ENCODE peak calls at places on chromosomes 12 and 14, in seven cellular contexts. J is osteoblast; T is CD8-positive, alpha-beta T cell; W is A549; A is psoas muscle; X is heart right ventricle; U is lung. O is an unnamed sample. For H3K4me1, the result is how much of the 10 kb centered on the place peaks cover.

GRCh38 chr14:75578099-75578785 is at the start of gene FLVCR2:
- DNase-seq in J (peak), A (peak), W (peak), X (peak), U (peak), T (peak), O (peak)

GRCh38 chr12:54678131-54678530 is 30.0 kb upstream of the DCD start:
- DNase-seq in A (no peak), J (no peak), U (no peak), T (no peak), X (no peak), W (no peak), O (no peak)

GRCh38 chr12:51963477-51963876 is 12.0 kb downstream of the ACVR1B start:
- DNase-seq in J (no peak), A (no peak), X (no peak), U (no peak), T (no peak), W (no peak), O (no peak)

GRCh38 chr12:108442077-108442476 is 73.0 kb upstream of the FICD start:
- DNase-seq in J (no peak), X (peak), U (no peak), A (no peak), T (no peak), W (no peak), O (no peak)

GRCh38 chr12:58819945-58820344 is 100.4 kb downstream of the LRIG3 start:
- DNase-seq in T (no peak), X (no peak), J (no peak), W (no peak), A (no peak), U (no peak), O (no peak)

GRCh38 chr12:13146539-13146938 is 43.1 kb upstream of the GSG1 start:
- DNase-seq in A (no peak), U (no peak), J (no peak), T (no peak), W (no peak), X (peak), O (no peak)

GRCh38 chr14:23538785-23539184 is 12.8 kb downstream of the ZFHX2 start:
- DNase-seq in X (peak), U (no peak), A (no peak), T (no peak), W (no peak), J (peak), O (no peak)

GRCh38 chr12:57244306-57244696 is 6.7 kb downstream of the STAC3 start:
- DNase-seq in W (no peak), J (no peak), A (peak), U (no peak), X (no peak), T (no peak), O (no peak)

GRCh38 chr14:58677996-58678395 is 40.2 kb downstream of the DACT1 start:
- DNase-seq in T (no peak), J (no peak), A (no peak), U (no peak), W (no peak), X (no peak), O (no peak)

GRCh38 chr14:102293784-102294183 is 11.2 kb downstream of the MOK start:
- DNase-seq in X (no peak), U (no peak), A (no peak), T (no peak), W (no peak), J (no peak), O (no peak)

GRCh38 chr12:51863921-51864700 is 15.6 kb upstream of the FIGNL2 start:
- DNase-seq in T (no peak), X (no peak), W (no peak), A (peak), J (peak), U (no peak), O (no peak)

GRCh38 chr12:132492522-132492921 is 2.6 kb downstream of the FBRSL1 start:
- DNase-seq in W (no peak), U (no peak), J (no peak), A (no peak), X (no peak), T (no peak), O (peak)

GRCh38 chr14:105023144-105023543 is 2.3 kb upstream of the CDCA4 start:
- DNase-seq in J (no peak), W (no peak), T (no peak), X (no peak), U (no peak), A (no peak), O (no peak)

GRCh38 chr14:68753696-68754095 is 39.2 kb downstream of the ZFP36L1 start:
- DNase-seq in T (no peak), W (no peak), U (no peak), J (peak), X (no peak), A (no peak), O (no peak)

GRCh38 chr12:49345048-49345839 is 1.4 kb upstream of the DNAJC22 start:
- DNase-seq in T (no peak), W (no peak), J (peak), A (no peak), X (no peak), U (no peak), O (peak)

GRCh38 chr12:52395761-52396434 is 10.2 kb downstream of the KRT82 start:
- DNase-seq in W (peak), X (no peak), U (no peak), A (peak), T (no peak), J (peak), O (no peak)

GRCh38 chr12:122413516-122414404 is 8.7 kb downstream of the CLIP1 start:
- DNase-seq in A (no peak), T (no peak), W (no peak), X (no peak), U (no peak), J (no peak), O (no peak)

GRCh38 chr12:75892779-75893408 is 138.7 kb downstream of the PHLDA1 start:
- DNase-seq in W (no peak), U (no peak), J (no peak), A (no peak), T (no peak), X (no peak), O (no peak)

GRCh38 chr12:43288666-43289065 is 263.3 kb downstream of the ADAMTS20 start:
- DNase-seq in X (no peak), W (no peak), U (no peak), A (no peak), J (no peak), T (no peak), O (no peak)

GRCh38 chr12:123427036-123427769 is 9.3 kb downstream of the RILPL2 start:
- DNase-seq in W (no peak), T (no peak), X (no peak), J (no peak), A (no peak), U (no peak), O (no peak)

GRCh38 chr14:74652541-74652940 is 40.5 kb upstream of the LTBP2 start:
- DNase-seq in A (no peak), J (no peak), W (no peak), X (no peak), T (no peak), U (no peak), O (no peak)

GRCh38 chr14:103710771-103711392 is 4.4 kb downstream of the XRCC3 start:
- DNase-seq in T (no peak), U (no peak), W (no peak), A (no peak), X (no peak), J (no peak), O (no peak)

GRCh38 chr12:3304436-3305135 is 186.4 kb upstream of the PRMT8 start:
- DNase-seq in U (no peak), T (no peak), W (no peak), J (peak), A (no peak), X (no peak), O (no peak)

GRCh38 chr12:54991161-54991991 is 6.8 kb upstream of the TESPA1 start:
- DNase-seq in W (no peak), A (no peak), U (no peak), J (no peak), X (no peak), T (no peak), O (no peak)

GRCh38 chr14:31167032-31167431 is 40.6 kb downstream of the HECTD1 start:
- DNase-seq in J (no peak), T (no peak), A (no peak), W (no peak), U (no peak), X (no peak), O (no peak)

GRCh38 chr14:31162910-31163649 is 44.5 kb downstream of the HECTD1 start:
- DNase-seq in W (no peak), X (no peak), T (no peak), J (no peak), A (no peak), U (no peak), O (no peak)

GRCh38 chr14:31164115-31164514 is 43.5 kb downstream of the HECTD1 start:
- DNase-seq in W (no peak), X (no peak), A (no peak), U (no peak), J (no peak), T (no peak), O (no peak)

GRCh38 chr14:31169877-31170276 is 37.7 kb downstream of the HECTD1 start:
- DNase-seq in J (no peak), U (no peak), W (no peak), A (no peak), X (no peak), T (no peak), O (no peak)

GRCh38 chr14:31166271-31166561 is 41.4 kb downstream of the HECTD1 start:
- DNase-seq in U (no peak), J (no peak), A (no peak), X (no peak), W (no peak), T (no peak), O (no peak)
- H3K27ac ChIP-seq in U (peak), J (peak), A (peak), X (peak), W (peak), T (no peak), O (no peak)

GRCh38 chr12:5375547-5376295 is 56.2 kb upstream of the NTF3 start:
- DNase-seq in J (no peak), T (no peak), U (no peak), A (no peak), W (no peak), X (no peak), O (no peak)
- TF ChIP-seq CTCF in J (no peak), T (no peak), U (no peak), A (no peak), W (no peak), X (no peak), O (no peak)

GRCh38 chr12:46452776-46453175 is 80.2 kb upstream of the SLC38A2 start:
- DNase-seq in A (no peak), J (no peak), X (no peak), T (no peak), U (no peak), W (no peak), O (no peak)
- H3K4me1 ChIP-seq in A (half or more), J (under half), X (under half), T (under half), U (under half), W (under half), O (under half)

DNA sequence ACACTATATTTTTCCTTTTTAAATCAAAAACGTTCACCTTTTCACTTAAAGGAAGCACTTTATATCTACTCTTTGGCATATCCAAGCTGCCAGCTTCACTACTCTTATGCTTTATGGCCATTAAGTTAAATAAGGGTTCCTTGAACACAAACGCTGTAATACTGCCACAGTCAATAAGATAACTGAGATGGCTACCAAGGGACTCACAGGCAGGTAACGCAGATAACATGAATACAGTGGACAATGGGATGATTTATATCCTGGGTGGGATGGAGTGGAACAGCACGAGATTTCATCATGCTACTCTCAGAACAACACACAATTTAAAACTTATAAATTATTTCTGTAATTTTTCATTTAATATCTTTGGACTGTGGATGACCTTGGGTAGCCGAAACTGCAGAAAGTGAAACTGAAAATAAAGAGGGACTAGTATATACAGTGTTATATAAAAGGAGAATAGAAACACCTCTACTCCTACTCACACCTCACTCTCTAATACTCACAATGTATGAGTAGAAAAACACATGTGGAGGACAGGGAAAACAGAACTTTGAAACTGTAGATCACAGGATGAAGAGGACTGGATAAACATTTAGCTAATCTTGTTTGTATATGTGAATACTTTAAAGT is 367.3 kb downstream of the C12orf50 start:
- DNase-seq in T (no peak), W (no peak), X (no peak), J (no peak), A (no peak), U (no peak), O (no peak)
- H3K27ac ChIP-seq in T (no peak), W (peak), X (no peak), J (no peak), A (no peak), U (no peak), O (peak)